ENCODE peak calls at places on chromosomes 1 and 21, in four cellular contexts. R is BE2C; F is effector memory CD4-positive, alpha-beta T cell; K is NT2/D1. Q is an unnamed sample.

GRCh38 chr1:169630006-169630405 is at the start of gene SELP:
- DNase-seq in R (no peak), F (no peak), K (no peak), Q (no peak)

GRCh38 chr1:155709391-155709790 is 20.5 kb downstream of the DAP3 start:
- DNase-seq in R (no peak), F (no peak), K (no peak), Q (no peak)

GRCh38 chr1:218344814-218345672 is at the start of gene TGFB2:
- DNase-seq in R (no peak), F (no peak), K (no peak), Q (peak; percentile 60)

GRCh38 chr1:154768456-154769125 is 101.5 kb downstream of the KCNN3 start:
- DNase-seq in R (no peak), F (no peak), K (no peak), Q (no peak)

GRCh38 chr1:166384948-166385347 is 218.1 kb upstream of the FAM78B start:
- DNase-seq in R (no peak), F (no peak), K (no peak), Q (no peak)

GRCh38 chr1:11885922-11886321 is 27.2 kb upstream of the NPPB start:
- DNase-seq in R (no peak), F (no peak), K (no peak), Q (no peak)

GRCh38 chr21:30674312-30674711 is 31.6 kb downstream of the KRTAP20-3 start:
- DNase-seq in R (no peak), F (no peak), K (no peak), Q (no peak)

GRCh38 chr1:9849691-9850441 is 26.1 kb upstream of the CLSTN1 start:
- DNase-seq in R (no peak), F (no peak), K (no peak), Q (peak; percentile 91)

GRCh38 chr21:41213081-41213480 is 45.1 kb downstream of the BACE2 start:
- DNase-seq in R (no peak), F (no peak), K (no peak), Q (no peak)

GRCh38 chr1:162471290-162471853 is 26.2 kb upstream of the UHMK1 start:
- DNase-seq in R (no peak), F (no peak), K (peak; percentile 85), Q (peak; percentile 72)

GRCh38 chr1:46401964-46402626 is 8.0 kb downstream of the FAAH start:
- DNase-seq in R (peak; percentile 16), F (no peak), K (no peak), Q (peak; percentile 92)

GRCh38 chr1:95117207-95118018 is at the start of gene TLCD4:
- DNase-seq in R (peak; percentile 50), F (peak; percentile 1), K (peak; percentile 51), Q (peak; percentile 90)

GRCh38 chr1:244654284-244655038 is 1.5 kb downstream of the DESI2 start:
- DNase-seq in R (no peak), F (no peak), K (no peak), Q (no peak)

GRCh38 chr1:228011721-228012311 is 5.0 kb downstream of the WNT3A start:
- DNase-seq in R (no peak), F (no peak), K (no peak), Q (peak; percentile 30)

GRCh38 chr1:228014235-228014930 is 7.6 kb downstream of the WNT3A start:
- DNase-seq in R (peak; percentile 72), F (no peak), K (no peak), Q (peak; percentile 43)

GRCh38 chr1:228012555-228012954 is 5.8 kb downstream of the WNT3A start:
- DNase-seq in R (no peak), F (no peak), K (no peak), Q (peak; percentile 23)

GRCh38 chr1:228015276-228016180 is 8.7 kb downstream of the WNT3A start:
- DNase-seq in R (no peak), F (no peak), K (no peak), Q (peak; percentile 63)

DNA sequence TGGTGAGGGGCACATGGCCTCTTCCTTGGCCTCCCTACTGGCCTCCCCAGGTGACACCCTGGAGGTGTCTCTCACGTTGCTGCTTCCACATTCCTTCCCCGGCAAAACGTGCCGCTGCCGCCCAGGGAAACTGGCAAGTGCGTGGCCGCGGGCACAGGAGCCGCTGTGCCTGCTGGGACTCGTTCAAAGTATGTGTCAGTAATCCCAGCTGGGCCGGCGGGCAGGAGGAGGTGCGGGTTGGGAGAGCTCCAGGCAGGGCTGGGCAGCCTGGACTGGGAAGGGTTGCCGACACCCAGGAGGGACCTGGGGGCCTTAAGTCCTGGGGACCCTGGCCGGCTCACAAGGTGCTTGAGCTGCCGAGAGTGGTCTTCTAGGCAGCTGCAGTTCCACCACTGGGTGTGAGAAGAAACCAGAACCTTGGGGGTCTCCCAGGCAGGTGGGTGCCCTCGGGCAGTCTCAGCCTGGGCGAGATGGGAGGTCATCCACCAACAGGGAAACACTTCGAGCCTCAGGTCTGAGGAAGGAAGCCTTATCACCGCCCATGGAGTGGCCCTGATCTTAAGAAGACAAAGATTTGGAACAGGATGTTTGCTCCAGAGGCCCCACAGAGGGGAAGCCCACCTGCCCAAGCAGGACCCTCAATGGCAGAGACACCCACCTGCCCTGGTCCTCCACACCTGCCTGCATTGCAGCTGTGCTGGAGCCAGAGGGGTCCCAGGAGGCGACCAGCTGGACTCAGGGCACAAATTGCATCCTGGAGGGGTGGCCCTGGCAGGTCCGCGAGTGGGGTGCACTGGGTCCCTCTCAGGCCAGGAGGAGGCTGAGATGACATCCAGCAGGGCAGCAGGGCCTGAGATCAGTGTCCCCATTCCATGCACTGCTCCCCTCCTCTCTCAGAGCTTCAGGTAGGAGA is 6.8 kb downstream of the WNT3A start:
- DNase-seq in R (no peak), F (no peak), K (no peak), Q (peak; percentile 52)
- H3K27me3 ChIP-seq in R (peaks cover 16% of the 10 kb centered on the region), F (peaks cover 6% of the 10 kb centered on the region), K (peaks cover 51% of the 10 kb centered on the region), Q (peaks cover 41% of the 10 kb centered on the region)

DNA sequence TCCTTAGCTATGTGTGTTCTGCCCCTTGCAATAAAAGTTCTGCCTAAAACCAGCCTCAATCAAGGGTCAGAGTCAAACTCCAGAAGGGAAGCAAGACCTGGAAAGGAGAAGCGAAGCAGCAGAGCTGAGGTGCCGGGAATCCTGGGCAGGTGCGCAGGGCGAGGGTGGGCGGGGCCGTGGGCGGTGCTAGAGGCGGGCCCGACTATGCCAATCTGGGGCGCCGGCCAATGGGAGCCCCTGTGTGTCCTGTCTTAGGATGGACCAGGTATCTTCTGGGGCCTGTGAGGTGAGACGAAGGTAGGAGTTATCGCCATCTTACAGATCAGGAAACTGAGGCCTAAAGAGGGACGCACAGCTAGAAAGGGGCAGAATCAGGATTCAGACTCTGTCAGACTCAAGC is 120.3 kb downstream of the PTPRU start:
- DNase-seq in R (no peak), F (no peak), K (no peak), Q (peak; percentile 96)
- H3K27me3 ChIP-seq in R (no peaks in the 10 kb centered on the region), F (no peaks in the 10 kb centered on the region), K (no peaks in the 10 kb centered on the region), Q (no peaks in the 10 kb centered on the region)

DNA sequence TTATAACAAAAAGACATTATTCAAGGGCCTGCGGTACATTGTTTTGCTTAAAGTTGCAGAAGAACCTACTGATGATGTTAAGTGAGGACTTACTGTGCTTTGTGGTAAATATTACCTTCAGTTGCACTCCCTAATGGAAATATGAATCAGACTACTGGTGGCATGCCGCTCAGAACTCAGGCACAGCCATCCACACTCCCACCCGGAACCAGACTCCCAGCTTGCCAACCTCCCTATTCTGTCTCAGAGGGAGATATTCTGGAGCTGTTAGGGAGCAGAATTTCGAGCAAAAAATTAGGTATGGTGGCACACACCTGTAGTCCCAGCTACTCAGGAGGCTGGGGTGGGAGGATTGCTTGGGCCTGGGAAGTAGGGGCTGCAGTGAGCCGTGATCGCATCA is 13.1 kb downstream of the PGBD5 start:
- DNase-seq in R (no peak), F (no peak), K (no peak), Q (no peak)
- H3K27me3 ChIP-seq in R (no peaks in the 10 kb centered on the region), F (no peaks in the 10 kb centered on the region), K (no peaks in the 10 kb centered on the region), Q (no peaks in the 10 kb centered on the region)

GRCh38 chr1:206886831-206887230 is 10.4 kb upstream of the IL24 start:
- DNase-seq in R (no peak), F (no peak), K (no peak), Q (no peak)
- H3K27me3 ChIP-seq in R (no peaks in the 10 kb centered on the region), F (no peaks in the 10 kb centered on the region), K (no peaks in the 10 kb centered on the region), Q (no peaks in the 10 kb centered on the region)

GRCh38 chr21:16409341-16409740 is 679.6 kb downstream of the USP25 start:
- DNase-seq in R (no peak), F (no peak), K (no peak), Q (no peak)
- H3K27me3 ChIP-seq in R (no peaks in the 10 kb centered on the region), F (no peaks in the 10 kb centered on the region), K (no peaks in the 10 kb centered on the region), Q (no peaks in the 10 kb centered on the region)

Q was measured in H7.